ENCODE peak calls at places on chromosome 15, in nine cellular contexts. L is WTC11; R is Kasumi-1; M is globus pallidus; Y is retinal pigment epithelial cell; P is NCI-H2107; X is kidney; D is activated effector memory CD4-positive, alpha-beta T cell treated with anti-CD3 and anti-CD28 coated beads, Interleukin-2, amount 50 U/mL, for 16 hours; V is NCI-H2081. C is an unnamed sample.

GRCh38 chr15:44719293-44719999 is 8.1 kb downstream of the B2M start:
- DNase-seq in X (no peak), M (no peak), L (no peak), D (peak), R (peak), Y (no peak), V (no peak), P (no peak), C (no peak)

GRCh38 chr15:94336817-94337537 is 105.6 kb downstream of the MCTP2 start:
- DNase-seq in X (no peak), M (no peak), R (no peak), D (no peak), V (no peak), L (no peak), P (no peak), Y (no peak), C (no peak)

GRCh38 chr15:90648137-90649070 is 68.7 kb upstream of the BLM start:
- DNase-seq in P (no peak), L (peak), D (peak), R (peak), Y (peak), M (peak), V (peak), X (peak), C (peak)

GRCh38 chr15:68598171-68599152 is 19.7 kb downstream of the CORO2B start:
- DNase-seq in Y (no peak), L (no peak), M (no peak), V (no peak), X (no peak), P (no peak), R (no peak), D (no peak), C (no peak)

GRCh38 chr15:96042734-96043224 is 287.7 kb upstream of the NR2F2 start:
- DNase-seq in R (peak), Y (no peak), D (no peak), P (no peak), V (no peak), M (peak), L (no peak), X (no peak), C (no peak)

GRCh38 chr15:60536314-60536713 is 57.4 kb upstream of the ICE2 start:
- DNase-seq in M (no peak), R (no peak), P (no peak), X (no peak), L (no peak), D (no peak), V (no peak), Y (no peak), C (no peak)

GRCh38 chr15:84657748-84658079 is 285 bp downstream of the NMB start:
- DNase-seq in R (no peak), Y (no peak), D (no peak), P (no peak), X (no peak), M (no peak), V (no peak), L (no peak), C (no peak)

GRCh38 chr15:49137861-49138260 is 17.5 kb downstream of the COPS2 start:
- DNase-seq in M (no peak), D (no peak), R (no peak), V (no peak), Y (no peak), L (no peak), P (no peak), X (no peak), C (no peak)

GRCh38 chr15:50939911-50940310 is 31.4 kb downstream of the AP4E1 start:
- DNase-seq in D (no peak), V (no peak), P (no peak), Y (no peak), L (no peak), R (no peak), M (no peak), X (no peak), C (no peak)

GRCh38 chr15:47728886-47729285 is 11.6 kb downstream of the SEMA6D start:
- DNase-seq in X (no peak), L (no peak), P (no peak), R (no peak), V (no peak), M (no peak), D (no peak), Y (no peak), C (no peak)

C was measured in upper lobe of right lung.